ENCODE peak calls at places on chromosomes 2 and 18, in five cellular contexts. Y is left ventricle myocardium inferior, Q is trophoblast cell, F is stomach, I is neural progenitor cell. Z is an unnamed sample.

GRCh38 chr2:44743473-44743872 is 198.0 kb upstream of the SIX3 start:
- DNase-seq in F (no peak), Y (no peak), I (no peak), Q (no peak), Z (no peak)

GRCh38 chr2:8684885-8685696 is 3.2 kb downstream of the ID2 start:
- DNase-seq in Y (peak; percentile 48), F (peak; percentile 60), Q (peak; percentile 45), I (peak; percentile 77), Z (no peak)

GRCh38 chr2:1591978-1592907 is 152.1 kb downstream of the PXDN start:
- DNase-seq in F (no peak), I (peak; percentile 86), Q (peak; percentile 58), Y (peak; percentile 72), Z (no peak)

GRCh38 chr2:205984381-205984780 is 101.6 kb downstream of the INO80D start:
- DNase-seq in F (no peak), Q (no peak), I (no peak), Y (no peak), Z (no peak)

GRCh38 chr2:202716953-202717597 is 82.3 kb downstream of the FAM117B start:
- DNase-seq in Q (no peak), I (no peak), Y (no peak), F (no peak), Z (no peak)

GRCh38 chr18:54479365-54479764 is 111.7 kb upstream of the DYNAP start:
- DNase-seq in F (no peak), I (peak; percentile 40), Q (peak; percentile 79), Y (no peak), Z (no peak)

GRCh38 chr2:27735263-27735904 is 36.1 kb upstream of the MRPL33 start:
- DNase-seq in Q (no peak), I (peak; percentile 77), Y (peak; percentile 85), F (peak; percentile 79), Z (no peak)

GRCh38 chr18:10559566-10560456 is 34.0 kb downstream of the NAPG start:
- DNase-seq in Y (peak; percentile 18), F (no peak), I (no peak), Q (no peak), Z (no peak)

GRCh38 chr18:48902023-48902855 is 48.5 kb downstream of the SMAD7 start:
- DNase-seq in Y (peak; percentile 88), F (peak; percentile 89), Q (peak; percentile 89), I (no peak), Z (peak; percentile 20)

GRCh38 chr2:221518201-221518936 is 53.7 kb downstream of the EPHA4 start:
- DNase-seq in I (no peak), Y (no peak), F (no peak), Q (peak; percentile 7), Z (no peak)

GRCh38 chr18:22169889-22170420 is 566 bp downstream of the GATA6 start:
- DNase-seq in I (no peak), F (no peak), Q (peak; percentile 79), Y (peak; percentile 51), Z (no peak)

GRCh38 chr18:22167471-22168151 is 1.8 kb upstream of the GATA6 start:
- DNase-seq in F (no peak), I (peak; percentile 65), Y (peak; percentile 32), Q (peak; percentile 38), Z (no peak)

GRCh38 chr18:22167091-22167470 is 2.3 kb upstream of the GATA6 start:
- DNase-seq in Q (no peak), Y (peak; percentile 57), F (no peak), I (peak; percentile 58), Z (no peak)

GRCh38 chr18:22169011-22169888 is at the start of gene GATA6:
- DNase-seq in Y (peak; percentile 92), Q (peak; percentile 89), I (peak; percentile 92), F (peak; percentile 95), Z (no peak)

GRCh38 chr18:22168360-22168921 is 948 bp upstream of the GATA6 start:
- DNase-seq in I (peak; percentile 76), F (peak; percentile 72), Y (no peak), Q (peak; percentile 74), Z (no peak)
- H3K27me3 ChIP-seq in I (peaks cover 100% of the 10 kb centered on the region), F (peaks cover 8% of the 10 kb centered on the region), Y (peaks cover 50% of the 10 kb centered on the region), Q (peaks cover 90% of the 10 kb centered on the region), Z (peaks cover 62% of the 10 kb centered on the region)

DNA sequence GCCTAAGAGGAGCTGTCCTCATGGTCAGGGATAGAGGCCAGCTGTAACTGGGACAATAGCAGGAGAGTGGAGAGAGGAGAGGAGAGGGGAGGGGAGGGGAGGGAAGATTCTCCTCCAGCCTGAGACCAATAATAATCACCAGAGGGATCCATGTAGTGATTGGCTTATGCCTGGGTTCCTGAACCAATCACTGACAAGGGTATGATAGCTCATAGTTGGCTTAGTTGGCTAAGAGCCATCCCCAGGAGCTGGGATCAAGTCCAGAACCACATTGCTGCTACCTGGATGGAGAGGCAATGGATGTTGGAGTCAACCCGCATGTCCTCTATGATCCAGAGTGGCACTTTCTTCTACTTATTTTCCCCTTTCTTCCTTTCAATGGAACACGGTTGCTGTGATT is 7.7 kb upstream of the ST8SIA5 start:
- DNase-seq in I (no peak), Y (no peak), Q (no peak), F (no peak), Z (no peak)
- H3K27me3 ChIP-seq in I (peaks cover 31% of the 10 kb centered on the region), Y (peaks cover 13% of the 10 kb centered on the region), Q (peaks cover 6% of the 10 kb centered on the region), F (no peaks in the 10 kb centered on the region), Z (peaks cover 6% of the 10 kb centered on the region)

DNA sequence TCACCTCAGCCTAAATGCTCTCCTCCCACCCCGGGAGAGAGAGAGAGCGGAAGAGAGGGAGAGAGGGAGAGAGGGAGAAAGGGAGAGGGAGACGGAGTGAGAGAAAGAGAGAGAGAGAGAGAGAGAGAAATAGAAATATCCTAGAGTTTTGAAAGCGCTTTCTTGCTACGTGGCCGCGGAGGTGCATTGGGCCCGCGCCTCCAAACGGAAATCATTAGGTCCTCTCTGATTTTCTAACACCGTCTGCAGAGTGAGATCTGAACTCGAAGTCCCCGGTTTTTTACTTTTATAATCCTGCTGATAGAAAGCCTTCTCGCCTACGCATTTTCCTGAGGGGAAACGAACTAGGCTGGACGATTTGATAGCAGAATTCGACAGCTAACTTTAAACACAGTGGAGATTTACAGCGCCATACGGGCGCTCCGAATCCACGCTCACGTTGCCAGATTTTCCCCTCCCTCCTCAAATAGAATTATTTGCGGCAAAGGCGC is 912 bp upstream of the EVX2 start:
- DNase-seq in Y (no peak), I (no peak), F (no peak), Q (no peak), Z (no peak)
- H3K27me3 ChIP-seq in Y (peaks cover 100% of the 10 kb centered on the region), I (peaks cover 100% of the 10 kb centered on the region), F (peaks cover 65% of the 10 kb centered on the region), Q (peaks cover 92% of the 10 kb centered on the region), Z (peaks cover 62% of the 10 kb centered on the region)

DNA sequence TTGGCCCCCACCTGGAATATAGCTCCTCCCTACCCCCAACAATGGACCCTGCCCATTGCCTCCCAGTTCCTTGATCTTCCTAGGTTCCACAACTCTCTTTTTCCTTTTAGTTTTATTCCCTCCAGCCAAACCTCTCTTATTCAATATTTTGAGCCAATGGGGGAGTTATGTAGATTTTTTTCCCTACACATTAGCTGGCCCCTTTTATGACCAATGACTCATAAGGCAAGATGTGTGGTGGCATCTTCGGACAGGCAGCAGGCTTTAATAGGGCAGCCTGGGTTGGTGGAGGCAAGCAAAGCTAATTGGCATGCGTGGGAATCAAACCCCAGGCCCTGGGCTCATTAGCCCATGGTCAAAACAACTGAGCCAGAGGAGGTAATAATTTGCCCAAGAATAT is 9.2 kb downstream of the GRP start:
- DNase-seq in F (no peak), I (no peak), Q (no peak), Y (no peak), Z (no peak)
- H3K27me3 ChIP-seq in F (no peaks in the 10 kb centered on the region), I (peaks cover 75% of the 10 kb centered on the region), Q (no peaks in the 10 kb centered on the region), Y (peaks cover 20% of the 10 kb centered on the region), Z (peaks cover 1% of the 10 kb centered on the region)

Z was measured in BJ.